ENCODE peak calls at places on chromosomes 6 and 20, in six cellular contexts. S is HepG2, K is H1, P is GM12878, X is K562, N is SK-N-SH. L is an unnamed sample.

GRCh38 chr6:163132050-163132750 is 282.3 kb upstream of the QKI start:
- DNase-seq in S (no peak), K (no peak), P (no peak), X (no peak), N (no peak), L (no peak)

GRCh38 chr6:147167009-147167408 is 37.2 kb upstream of the STXBP5 start:
- DNase-seq in S (no peak), K (no peak), P (no peak), X (no peak), N (no peak), L (no peak)

GRCh38 chr20:17172826-17173420 is 53.9 kb upstream of the PCSK2 start:
- DNase-seq in S (no peak), K (no peak), P (no peak), X (no peak), N (no peak), L (no peak)

GRCh38 chr6:148969679-148970078 is 222.8 kb downstream of the UST start:
- DNase-seq in S (no peak), K (no peak), P (no peak), X (no peak), N (no peak), L (no peak)

GRCh38 chr6:160226118-160226541 is 32.5 kb downstream of the SLC22A2 start:
- DNase-seq in S (no peak), K (no peak), P (no peak), X (no peak), N (no peak), L (no peak)

GRCh38 chr6:161215876-161216615 is 57.8 kb downstream of the AGPAT4 start:
- DNase-seq in S (no peak), K (no peak), P (no peak), X (no peak), N (no peak), L (no peak)

GRCh38 chr6:154933181-154933827 is 61.8 kb upstream of the TIAM2 start:
- DNase-seq in S (no peak), K (no peak), P (no peak), X (no peak), N (no peak), L (no peak)

GRCh38 chr6:157148391-157149323 is 174.7 kb downstream of the TMEM242 start:
- DNase-seq in S (no peak), K (no peak), P (no peak), X (no peak), N (peak), L (no peak)

GRCh38 chr6:14059791-14060436 is 57.7 kb upstream of the CD83 start:
- DNase-seq in S (no peak), K (no peak), P (no peak), X (no peak), N (peak), L (no peak)

GRCh38 chr6:37675100-37675499 is 22.6 kb downstream of the MDGA1 start:
- DNase-seq in S (no peak), K (no peak), P (no peak), X (no peak), N (no peak), L (no peak)

GRCh38 chr6:37491161-37491829 is 8.4 kb downstream of the CCDC167 start:
- DNase-seq in S (no peak), K (no peak), P (no peak), X (no peak), N (peak), L (no peak)

GRCh38 chr20:17636523-17637412 is 45.3 kb downstream of the RRBP1 start:
- DNase-seq in S (no peak), K (no peak), P (no peak), X (no peak), N (peak), L (no peak)

GRCh38 chr6:41051873-41052272 is 1.1 kb upstream of the APOBEC2 start:
- DNase-seq in S (no peak), K (no peak), P (no peak), X (no peak), N (no peak), L (no peak)

GRCh38 chr6:158043586-158044524 is 62.2 kb downstream of the SYNJ2 start:
- DNase-seq in S (peak), K (no peak), P (no peak), X (no peak), N (no peak), L (no peak)

GRCh38 chr6:75484535-75484934 is 9.1 kb downstream of the FILIP1 start:
- DNase-seq in S (no peak), K (no peak), P (no peak), X (no peak), N (no peak), L (no peak)

GRCh38 chr6:37988696-37989095 is 169.2 kb downstream of the ZFAND3 start:
- DNase-seq in S (no peak), K (no peak), P (no peak), X (no peak), N (no peak), L (no peak)

GRCh38 chr6:2770171-2770570 is 5.0 kb downstream of the WRNIP1 start:
- DNase-seq in S (no peak), K (no peak), P (no peak), X (peak), N (peak), L (no peak)

GRCh38 chr20:311603-312002 is 13.7 kb upstream of the SOX12 start:
- DNase-seq in S (no peak), K (no peak), P (no peak), X (no peak), N (no peak), L (no peak)

GRCh38 chr6:71031912-71032311 is 75.1 kb upstream of the B3GAT2 start:
- DNase-seq in S (peak), K (no peak), P (no peak), X (no peak), N (no peak), L (no peak)

GRCh38 chr20:48538856-48539255 is 288.9 kb downstream of the PREX1 start:
- DNase-seq in S (no peak), K (no peak), P (no peak), X (no peak), N (no peak), L (no peak)

GRCh38 chr6:27575594-27576361 is 102.9 kb upstream of the ZNF184 start:
- DNase-seq in S (peak), K (no peak), P (no peak), X (peak), N (no peak), L (no peak)

GRCh38 chr6:48736486-48737206 is 625.6 kb upstream of the PTCHD4 start:
- DNase-seq in S (no peak), K (no peak), P (no peak), X (peak), N (peak), L (no peak)

GRCh38 chr6:2875840-2876207 is 27.3 kb downstream of the SERPINB9 start:
- DNase-seq in S (no peak), K (no peak), P (no peak), X (no peak), N (peak), L (no peak)

GRCh38 chr20:34045294-34045693 is 51.6 kb downstream of the RALY start:
- DNase-seq in S (peak), K (no peak), P (no peak), X (no peak), N (peak), L (no peak)

GRCh38 chr20:57401565-57401918 is 10.3 kb downstream of the RBM38 start:
- DNase-seq in S (no peak), K (no peak), P (no peak), X (no peak), N (no peak), L (no peak)

GRCh38 chr6:113690255-113690956 is 166.7 kb upstream of the MARCKS start:
- DNase-seq in S (peak), K (no peak), P (peak), X (no peak), N (peak), L (no peak)

GRCh38 chr20:37315293-37316110 is 26.0 kb downstream of the MANBAL start:
- DNase-seq in S (no peak), K (no peak), P (no peak), X (no peak), N (peak), L (peak)

GRCh38 chr20:45306431-45306982 is at the start of gene RBPJL:
- DNase-seq in S (no peak), K (peak), P (no peak), X (peak), N (peak), L (peak)

GRCh38 chr6:146028250-146028789 is 542 bp upstream of the GRM1 start:
- DNase-seq in S (peak), K (peak), P (no peak), X (peak), N (peak), L (no peak)

GRCh38 chr6:134379599-134379998 is 61.7 kb upstream of the SGK1 start:
- DNase-seq in S (no peak), K (no peak), P (no peak), X (no peak), N (no peak), L (no peak)

GRCh38 chr6:38067263-38067980 is 247.9 kb downstream of the ZFAND3 start:
- DNase-seq in S (no peak), K (no peak), P (no peak), X (no peak), N (no peak), L (no peak)

GRCh38 chr6:40845588-40845987 is 193.4 kb downstream of the UNC5CL start:
- DNase-seq in S (peak), K (peak), P (no peak), X (no peak), N (no peak), L (no peak)

GRCh38 chr6:169224185-169224695 is 29.4 kb downstream of the THBS2 start:
- DNase-seq in S (peak), K (no peak), P (no peak), X (peak), N (no peak), L (no peak)

GRCh38 chr6:153038378-153038777 is 35.9 kb upstream of the MTRF1L start:
- DNase-seq in S (no peak), K (no peak), P (no peak), X (no peak), N (no peak), L (no peak)

GRCh38 chr6:112372213-112372806 is 25.2 kb downstream of the RFPL4B start:
- DNase-seq in S (no peak), K (no peak), P (no peak), X (no peak), N (peak), L (no peak)

GRCh38 chr6:53565886-53566285 is 21.0 kb upstream of the GCLC start:
- DNase-seq in S (no peak), K (no peak), P (no peak), X (no peak), N (no peak), L (no peak)

GRCh38 chr20:44143896-44144295 is 43.1 kb downstream of the JPH2 start:
- DNase-seq in S (no peak), K (no peak), P (no peak), X (no peak), N (no peak), L (no peak)
- TF ChIP-seq TAF1 in S (no peak), K (no peak), P (no peak), X (no peak), N (no peak), L (no peak)

DNA sequence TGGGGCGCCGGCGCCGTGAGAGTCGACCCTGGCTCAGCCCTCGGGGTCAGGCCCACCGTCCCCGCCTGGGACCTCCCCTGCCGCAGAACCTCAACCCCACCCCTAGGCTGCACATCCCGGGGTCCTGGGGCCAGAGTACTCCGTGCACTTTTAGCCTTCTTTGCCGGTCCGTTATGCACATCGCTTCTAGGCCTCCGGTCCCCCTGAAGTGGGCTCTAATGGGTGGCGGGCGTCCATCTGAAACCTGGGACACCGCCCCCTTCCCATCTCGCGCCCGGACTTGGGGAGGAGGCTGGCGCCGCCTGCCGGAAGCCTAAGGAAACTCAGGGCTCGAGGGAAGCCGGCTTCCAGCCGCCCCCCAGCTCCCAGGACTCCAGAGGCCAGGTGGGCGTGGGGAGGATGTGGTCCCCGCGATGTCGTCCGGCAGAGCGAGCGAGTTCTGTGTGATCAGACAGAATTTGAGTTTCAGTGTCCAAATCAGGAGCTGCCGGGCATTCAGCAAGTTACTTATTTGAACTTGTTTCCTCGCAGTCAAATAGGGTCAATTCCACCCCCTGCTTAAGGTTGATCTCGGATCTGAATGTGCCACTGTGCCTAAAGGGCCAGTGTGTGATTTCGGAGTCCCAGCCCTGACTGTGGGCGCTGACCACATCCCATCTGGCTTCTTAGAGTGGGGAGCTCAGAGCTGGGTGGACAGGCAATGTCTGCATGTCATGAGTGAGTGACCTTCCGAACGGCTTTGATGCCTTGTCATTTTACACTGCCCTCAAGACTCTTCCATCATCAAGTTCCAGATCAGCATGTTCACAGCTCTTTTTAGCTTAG is 47.6 kb downstream of the CPXM1 start:
- DNase-seq in S (peak), K (peak), P (no peak), X (peak), N (no peak), L (no peak)
- TF ChIP-seq TAF1 in S (peak), K (no peak), P (no peak), X (no peak), N (no peak), L (no peak)

DNA sequence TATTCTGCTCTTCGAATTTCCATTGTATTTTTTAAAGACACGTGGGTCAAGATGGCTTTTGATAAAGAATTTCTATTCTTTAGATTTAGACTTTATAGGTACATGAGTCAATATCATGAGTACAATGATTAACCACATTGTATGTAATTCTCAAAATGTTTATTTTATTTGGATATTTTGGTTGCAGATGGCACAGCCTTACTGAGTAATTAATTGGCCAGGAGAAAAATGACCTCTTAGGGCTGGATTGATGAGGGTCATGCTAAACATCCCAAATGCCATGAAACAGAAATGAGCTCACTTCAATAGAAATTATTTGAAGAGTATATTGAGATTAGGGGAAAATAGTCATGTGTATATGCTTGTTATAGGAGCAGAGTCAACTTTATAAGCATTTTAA is 131.2 kb upstream of the CCN2 start:
- DNase-seq in S (no peak), K (no peak), P (no peak), X (no peak), N (no peak), L (no peak)
- TF ChIP-seq TAF1 in S (no peak), K (no peak), P (no peak), X (no peak), N (no peak), L (no peak)

DNA sequence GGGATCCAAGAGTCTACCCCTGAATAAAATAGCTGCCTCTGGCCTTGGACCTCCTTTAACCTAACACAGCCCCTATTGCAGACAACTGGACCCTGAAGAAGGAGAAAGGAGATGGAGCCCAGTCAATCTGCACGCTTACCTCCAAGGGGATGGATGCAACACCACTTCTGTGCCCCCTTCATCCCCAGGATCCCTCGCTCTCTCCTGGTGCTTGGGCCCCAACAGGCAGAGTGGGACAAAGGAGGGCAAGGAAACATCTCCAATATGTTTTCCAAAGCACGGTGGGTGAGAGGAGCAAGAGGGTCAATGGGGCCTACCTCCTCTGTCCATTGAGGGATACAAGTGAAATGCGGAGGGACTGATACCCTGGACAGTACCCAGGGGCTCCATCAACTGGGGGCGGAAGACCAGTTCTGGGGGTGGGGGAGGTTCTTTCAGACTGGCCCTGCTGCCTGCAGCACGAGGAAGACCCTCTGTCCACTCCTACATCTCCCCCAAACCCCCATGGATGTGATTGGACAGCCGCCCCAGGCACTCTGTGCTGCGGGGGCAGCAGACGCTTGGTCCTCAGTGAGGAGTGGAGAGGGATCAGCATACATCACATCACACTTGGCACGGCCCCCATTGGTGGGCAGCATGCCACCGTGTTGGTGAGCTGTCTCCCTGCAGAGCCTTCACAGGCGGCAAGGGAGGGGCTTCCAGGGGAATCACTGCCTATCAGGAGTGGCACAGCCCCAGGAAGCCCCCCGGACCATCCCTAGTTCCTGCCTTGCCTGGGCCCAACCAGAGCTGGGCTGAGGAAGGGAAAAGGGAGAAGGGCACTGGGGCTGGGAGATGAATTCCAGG is 70.6 kb downstream of the MRPL14 start:
- DNase-seq in S (no peak), K (no peak), P (no peak), X (no peak), N (peak), L (no peak)
- TF ChIP-seq TAF1 in S (no peak), K (no peak), P (no peak), X (no peak), N (no peak), L (no peak)

GRCh38 chr6:122651031-122651430 is 40.8 kb downstream of the PKIB start:
- DNase-seq in S (no peak), K (no peak), P (no peak), X (no peak), N (no peak), L (no peak)
- TF ChIP-seq TAF1 in S (no peak), K (no peak), P (no peak), X (no peak), N (no peak), L (no peak)

GRCh38 chr6:68391953-68392352 is 243.1 kb upstream of the ADGRB3 start:
- DNase-seq in S (no peak), K (no peak), P (no peak), X (no peak), N (no peak), L (no peak)
- TF ChIP-seq TAF1 in S (no peak), K (no peak), P (no peak), X (no peak), N (no peak), L (no peak)

DNA sequence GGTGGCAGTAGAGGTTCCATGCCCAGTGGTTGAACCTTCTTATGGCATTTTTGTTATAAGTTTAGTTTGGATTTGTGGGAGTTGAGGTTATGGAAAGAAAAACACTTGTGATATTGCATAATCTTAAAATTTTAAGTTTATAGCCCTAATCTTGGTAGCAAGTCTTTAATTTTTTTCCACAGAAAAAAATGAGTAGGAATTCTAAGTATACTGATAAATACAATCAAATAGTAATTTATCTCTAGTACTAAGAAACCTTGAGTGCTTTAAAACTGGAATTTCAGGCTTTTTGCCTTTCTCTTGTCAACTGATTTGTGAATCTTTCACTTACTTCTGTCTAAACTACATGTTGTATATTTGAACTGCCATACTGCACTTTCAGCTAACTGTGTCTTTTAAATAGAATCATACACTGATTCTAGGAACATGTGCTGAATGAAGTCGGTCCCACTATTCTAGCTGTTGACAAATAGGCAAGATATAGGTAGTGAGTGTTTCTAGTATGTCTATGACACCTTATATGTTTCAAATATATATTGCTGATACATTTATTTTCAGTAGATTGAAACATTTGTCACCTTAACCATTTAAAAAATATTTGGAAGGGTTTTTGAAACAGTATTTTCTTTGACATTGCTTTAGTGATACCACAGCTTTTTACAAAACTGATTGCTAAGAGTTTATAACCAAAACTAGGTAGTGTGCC is 2.4 kb downstream of the PARD6B start:
- DNase-seq in S (no peak), K (no peak), P (no peak), X (no peak), N (no peak), L (no peak)
- TF ChIP-seq TAF1 in S (no peak), K (no peak), P (no peak), X (no peak), N (no peak), L (no peak)

GRCh38 chr6:52509281-52510212 is 67.3 kb downstream of the TRAM2 start:
- DNase-seq in S (no peak), K (no peak), P (no peak), X (no peak), N (no peak), L (no peak)

GRCh38 chr6:52506502-52506875 is 70.4 kb downstream of the TRAM2 start:
- DNase-seq in S (no peak), K (no peak), P (no peak), X (no peak), N (no peak), L (no peak)

GRCh38 chr6:52508261-52508739 is 68.6 kb downstream of the TRAM2 start:
- DNase-seq in S (no peak), K (no peak), P (no peak), X (no peak), N (no peak), L (no peak)

GRCh38 chr6:52505726-52506501 is 70.9 kb downstream of the TRAM2 start:
- DNase-seq in S (no peak), K (no peak), P (no peak), X (no peak), N (peak), L (no peak)

GRCh38 chr6:52507557-52508260 is 69.2 kb downstream of the TRAM2 start:
- DNase-seq in S (no peak), K (no peak), P (no peak), X (peak), N (no peak), L (no peak)
- TF ChIP-seq TAF1 in S (no peak), K (no peak), P (no peak), X (no peak), N (no peak), L (no peak)

L was measured in GM12892.